ENCODE peak calls at places on chromosomes 5 and 9, in nine cellular contexts. Z is pancreas, O is GM23338, J is spleen, F is body of pancreas, N is mammary epithelial cell, B is keratinocyte, T is stomach, S is neural progenitor cell. R is an unnamed sample. For H3K4me1, the result is how much of the 10 kb centered on the place peaks cover.

GRCh38 chr5:135034186-135034962 is at the start of gene PITX1:
- DNase-seq in O (peak), Z (peak), F (peak), B (no peak), J (no peak), N (peak), S (peak), T (peak), R (peak)

GRCh38 chr9:126298319-126298801 is 28.3 kb upstream of the MVB12B start:
- DNase-seq in O (peak), S (peak), T (no peak), B (no peak), F (no peak), J (no peak), N (no peak), Z (no peak), R (no peak)

GRCh38 chr5:132840896-132841818 is 10.7 kb upstream of the SHROOM1 start:
- DNase-seq in T (no peak), F (no peak), N (peak), O (no peak), J (no peak), S (no peak), Z (no peak), B (no peak), R (no peak)

GRCh38 chr9:36056896-36057295 is 20.2 kb downstream of the RECK start:
- DNase-seq in N (no peak), B (no peak), F (no peak), S (no peak), O (no peak), J (no peak), T (no peak), Z (no peak), R (no peak)

GRCh38 chr9:111108946-111109345 is 70.7 kb upstream of the LPAR1 start:
- DNase-seq in F (peak), N (peak), O (no peak), B (no peak), Z (no peak), T (no peak), J (no peak), S (no peak), R (no peak)

GRCh38 chr5:140075371-140075770 is 32.3 kb upstream of the NRG2 start:
- DNase-seq in B (no peak), N (no peak), T (no peak), J (no peak), S (no peak), O (no peak), F (no peak), Z (no peak), R (no peak)

GRCh38 chr5:7393921-7394799 is 1.8 kb upstream of the ADCY2 start:
- DNase-seq in J (no peak), O (no peak), N (no peak), Z (no peak), S (no peak), F (no peak), B (no peak), T (no peak), R (no peak)

GRCh38 chr5:127602481-127602880 is 46.4 kb upstream of the CTXN3 start:
- DNase-seq in O (peak), J (no peak), B (no peak), F (no peak), Z (no peak), T (no peak), S (no peak), N (no peak), R (no peak)

GRCh38 chr5:92518318-92518913 is 1062.6 kb downstream of the NR2F1-AS1 start:
- DNase-seq in J (no peak), O (peak), S (peak), B (no peak), N (peak), F (peak), Z (no peak), T (no peak), R (no peak)
- TF ChIP-seq CTCF in J (no peak), O (peak), S (peak), B (peak), N (peak), F (peak), Z (peak), T (peak), R (peak)

DNA sequence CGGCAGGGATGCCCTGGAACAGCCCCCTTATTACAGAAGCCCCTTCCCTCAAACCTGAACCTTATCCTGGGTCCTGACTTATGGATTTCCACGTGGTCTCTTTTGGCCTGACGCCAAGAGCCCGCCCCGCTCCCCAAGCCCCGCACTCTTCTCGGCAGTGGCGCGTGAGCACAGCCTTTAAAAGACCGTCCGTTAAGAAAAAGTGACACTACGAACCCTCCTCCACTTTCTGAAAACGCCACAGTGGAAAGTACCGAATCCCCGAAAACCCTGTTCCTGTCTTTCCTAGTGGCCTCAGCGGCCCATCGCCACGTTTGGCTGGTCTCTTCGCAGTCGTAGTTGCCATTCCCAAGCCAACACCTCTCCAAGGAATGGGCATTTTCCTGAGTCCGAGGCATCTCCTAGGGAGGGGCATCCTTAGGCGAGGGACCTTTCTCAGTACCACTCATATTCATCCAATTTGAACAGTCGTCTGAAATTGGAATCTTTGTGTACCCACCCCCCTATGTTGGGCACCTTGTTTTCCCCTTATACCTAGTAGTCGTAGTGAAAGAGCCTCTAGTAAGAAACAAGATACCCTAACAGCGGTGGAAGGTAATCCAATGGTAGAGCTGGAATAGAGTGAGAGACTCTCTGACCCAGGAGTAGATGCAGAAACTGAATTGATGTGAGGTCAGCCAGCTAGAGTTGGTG is 769 bp upstream of the MCIDAS start:
- DNase-seq in S (no peak), J (no peak), T (no peak), B (no peak), F (no peak), O (peak), N (no peak), Z (no peak), R (no peak)
- H3K4me1 ChIP-seq in S (under half), J (under half), T (half or more), B (under half), F (under half), O (under half), N (under half), Z (under half), R (under half)

GRCh38 chr9:78286946-78287388 is 10.0 kb upstream of the PSAT1 start:
- DNase-seq in F (no peak), B (no peak), Z (no peak), N (no peak), T (no peak), S (no peak), J (no peak), O (no peak), R (no peak)

GRCh38 chr9:78289474-78289873 is 7.5 kb upstream of the PSAT1 start:
- DNase-seq in T (no peak), F (no peak), J (no peak), S (no peak), Z (no peak), N (no peak), B (no peak), O (no peak), R (no peak)

GRCh38 chr9:78288214-78288892 is 8.6 kb upstream of the PSAT1 start:
- DNase-seq in Z (no peak), S (no peak), B (peak), T (no peak), N (peak), J (no peak), O (peak), F (no peak), R (no peak)

GRCh38 chr9:78280982-78281668 is 15.8 kb upstream of the PSAT1 start:
- DNase-seq in J (no peak), N (no peak), T (peak), B (no peak), F (peak), Z (peak), S (no peak), O (no peak), R (no peak)

DNA sequence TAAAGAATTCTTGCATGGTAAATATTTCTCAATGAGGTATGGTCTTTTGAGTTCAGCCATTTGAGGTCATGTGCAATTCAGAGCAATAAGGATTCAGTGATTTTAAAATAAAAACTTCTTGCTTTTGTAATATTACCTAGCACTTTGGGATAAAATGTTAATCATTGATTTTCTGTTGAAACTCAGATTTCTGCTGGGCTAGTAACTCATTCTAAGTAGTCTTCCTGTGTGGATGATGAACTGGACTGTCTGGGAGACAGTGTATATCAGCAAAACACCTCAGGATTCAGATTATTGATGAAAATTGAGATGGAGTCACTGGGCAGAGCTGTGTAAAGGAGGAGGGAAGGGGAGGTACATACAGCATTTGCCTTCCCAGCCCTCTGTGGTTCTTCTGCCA is 10.8 kb upstream of the PSAT1 start:
- DNase-seq in S (no peak), N (no peak), F (no peak), Z (no peak), B (no peak), J (no peak), O (no peak), T (no peak), R (no peak)
- TF ChIP-seq CTCF in S (no peak), N (no peak), F (no peak), Z (no peak), B (no peak), J (no peak), O (no peak), T (no peak), R (no peak)

GRCh38 chr5:172661536-172661935 is 20.5 kb downstream of the NEURL1B start:
- DNase-seq in T (no peak), J (peak), F (no peak), Z (no peak), O (no peak), N (no peak), S (no peak), B (no peak), R (no peak)
- H3K4me1 ChIP-seq in T (half or more), J (under half), F (under half), Z (under half), O (under half), N (under half), S (under half), B (under half), R (under half)

DNA sequence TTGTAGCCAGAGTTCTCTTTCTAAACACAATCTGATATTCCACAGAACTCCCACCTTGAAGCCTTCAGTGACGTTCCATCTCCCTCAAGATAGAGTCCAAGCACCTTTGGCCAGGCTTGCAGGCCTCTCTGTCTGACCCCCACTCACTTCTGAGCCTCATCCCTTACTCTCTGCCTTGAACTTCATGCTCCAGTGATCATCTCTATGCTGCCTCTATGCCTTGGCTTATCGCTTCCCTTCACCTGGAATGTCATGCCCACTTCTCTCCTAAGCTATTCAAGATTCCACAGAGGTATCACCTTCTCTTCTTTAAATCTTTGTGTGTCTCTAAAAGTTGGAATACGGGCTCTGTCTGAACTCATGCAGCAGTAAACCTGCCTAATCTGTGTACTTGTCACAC is 9.0 kb downstream of the RPP25L start:
- DNase-seq in J (no peak), T (no peak), S (no peak), O (no peak), F (no peak), N (no peak), Z (no peak), B (no peak), R (no peak)
- TF ChIP-seq CTCF in J (no peak), T (no peak), S (no peak), O (no peak), F (no peak), N (no peak), Z (no peak), B (no peak), R (no peak)

DNA sequence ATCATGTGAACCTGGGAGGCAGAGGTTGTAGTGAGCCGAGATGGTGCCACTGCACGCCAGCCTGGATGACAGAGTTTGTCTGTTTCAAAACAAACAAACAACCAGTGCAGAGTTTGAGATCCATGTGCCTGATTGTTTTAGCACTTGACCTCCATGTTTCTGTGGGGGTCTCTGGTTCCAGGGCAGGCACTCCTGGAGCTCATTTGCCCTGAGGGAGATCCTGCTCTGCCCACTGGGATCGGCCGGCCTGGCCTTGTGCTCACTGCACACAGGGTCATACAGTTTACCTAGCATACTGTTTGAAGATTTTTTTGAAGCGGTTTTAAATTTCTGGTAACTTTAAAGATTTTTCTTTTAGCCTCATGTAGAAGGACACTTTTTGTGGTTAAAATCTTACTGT is 78.4 kb downstream of the EHMT1 start:
- DNase-seq in F (no peak), S (no peak), J (no peak), B (no peak), T (no peak), N (no peak), Z (no peak), O (no peak), R (no peak)
- H3K4me1 ChIP-seq in F (under half), S (under half), J (under half), B (under half), T (under half), N (under half), Z (under half), O (under half), R (under half)

GRCh38 chr5:141637693-141638419 is 1.1 kb downstream of the RELL2 start:
- DNase-seq in O (peak), B (no peak), T (peak), F (peak), S (peak), Z (peak), N (no peak), J (peak), R (peak)
- TF ChIP-seq CTCF in O (peak), B (peak), T (no peak), F (peak), S (peak), Z (no peak), N (peak), J (peak), R (peak)

GRCh38 chr9:133852476-133852875 is 114.3 kb upstream of the SARDH start:
- DNase-seq in S (no peak), O (no peak), T (no peak), N (no peak), B (no peak), F (no peak), J (no peak), Z (no peak), R (no peak)

GRCh38 chr9:133851693-133852092 is 113.5 kb upstream of the SARDH start:
- DNase-seq in B (no peak), J (no peak), Z (no peak), S (no peak), N (no peak), T (no peak), F (no peak), O (no peak), R (no peak)

GRCh38 chr9:133854048-133854447 is 115.9 kb upstream of the SARDH start:
- DNase-seq in N (no peak), J (no peak), S (no peak), Z (no peak), T (no peak), O (no peak), B (no peak), F (no peak), R (no peak)

GRCh38 chr9:133854785-133855184 is 116.6 kb upstream of the SARDH start:
- DNase-seq in T (no peak), B (no peak), J (no peak), S (no peak), F (no peak), O (no peak), Z (no peak), N (no peak), R (no peak)

GRCh38 chr9:133853331-133853730 is 115.2 kb upstream of the SARDH start:
- DNase-seq in T (no peak), S (no peak), O (no peak), Z (no peak), B (no peak), J (no peak), F (no peak), N (no peak), R (no peak)
- H3K4me1 ChIP-seq in T (under half), S (under half), O (under half), Z (under half), B (under half), J (under half), F (under half), N (under half), R (under half)